ENCODE peak calls at places on chromosomes 1 and 21, in nine cellular contexts. B is astrocyte, H is endothelial cell of umbilical vein, A is keratinocyte, S is fibroblast of lung, C is neural progenitor cell, G is IMR-90, Y is trophoblast cell, Z is mesenchymal stem cell. Q is an unnamed sample. For H3K4me1, the result is how much of the 10 kb centered on the place peaks cover.

GRCh38 chr1:3531928-3532327 is 77.5 kb downstream of the ARHGEF16 start:
- DNase-seq in A (no peak), S (no peak), G (no peak), Y (no peak), C (no peak), Z (no peak), H (no peak), B (no peak), Q (no peak)

GRCh38 chr1:203048086-203048485 is 21.8 kb downstream of the PPFIA4 start:
- DNase-seq in Y (peak), Z (no peak), A (no peak), S (no peak), H (no peak), B (no peak), C (no peak), G (no peak), Q (no peak)

GRCh38 chr1:108141604-108142003 is 58.5 kb downstream of the SLC25A24 start:
- DNase-seq in Z (peak), A (peak), C (no peak), G (peak), B (no peak), H (no peak), Y (no peak), S (peak), Q (no peak)

GRCh38 chr1:228989992-228990827 is 254.9 kb downstream of the RHOU start:
- DNase-seq in H (peak), S (peak), Z (peak), B (no peak), A (no peak), Y (no peak), G (no peak), C (no peak), Q (no peak)

GRCh38 chr1:168752171-168752570 is 23.2 kb upstream of the DPT start:
- DNase-seq in G (no peak), Z (peak), Y (no peak), A (no peak), S (no peak), C (no peak), H (no peak), B (peak), Q (no peak)

GRCh38 chr1:77948841-77949424 is 29.9 kb downstream of the FUBP1 start:
- DNase-seq in S (peak), C (peak), Z (peak), G (peak), Y (no peak), B (peak), H (peak), A (no peak), Q (no peak)

GRCh38 chr1:118961156-118961555 is 27.0 kb downstream of the TBX15 start:
- DNase-seq in Y (no peak), A (no peak), C (no peak), S (no peak), Z (no peak), H (no peak), B (no peak), G (no peak), Q (no peak)

GRCh38 chr1:202069670-202070069 is 53.0 kb upstream of the GPR37L1 start:
- DNase-seq in B (no peak), H (no peak), C (no peak), S (no peak), G (no peak), A (no peak), Y (no peak), Z (no peak), Q (no peak)

GRCh38 chr1:197444754-197445153 is 176.7 kb downstream of the CRB1 start:
- DNase-seq in C (no peak), S (peak), H (no peak), G (peak), A (no peak), Z (peak), B (peak), Y (no peak), Q (no peak)

GRCh38 chr1:117534995-117535467 is 70.8 kb upstream of the TENT5C start:
- DNase-seq in Y (peak), A (peak), Z (peak), C (peak), S (peak), G (peak), B (peak), H (peak), Q (peak)

GRCh38 chr21:16563795-16564194 is 834.0 kb downstream of the USP25 start:
- DNase-seq in C (peak), S (no peak), H (peak), G (no peak), Z (no peak), Y (peak), B (peak), A (no peak), Q (peak)

GRCh38 chr1:150563340-150564038 is 14.3 kb downstream of the ADAMTSL4 start:
- DNase-seq in C (no peak), A (no peak), S (no peak), Z (peak), B (no peak), Y (no peak), G (peak), H (peak), Q (no peak)

GRCh38 chr1:15282810-15283474 is 35.9 kb downstream of the FHAD1 start:
- DNase-seq in Y (no peak), C (no peak), S (no peak), Z (no peak), A (no peak), G (no peak), B (no peak), H (no peak), Q (no peak)

GRCh38 chr1:151693057-151693651 is 23.4 kb downstream of the CELF3 start:
- DNase-seq in H (peak), Z (peak), B (peak), C (peak), Y (no peak), S (peak), A (no peak), G (peak), Q (no peak)

GRCh38 chr1:208528577-208529240 is 284.5 kb upstream of the PLXNA2 start:
- DNase-seq in H (no peak), A (no peak), C (no peak), Z (no peak), S (no peak), Y (no peak), G (no peak), B (no peak), Q (no peak)

GRCh38 chr1:239436286-239436685 is 49.9 kb downstream of the CHRM3 start:
- DNase-seq in A (no peak), B (no peak), G (no peak), H (no peak), Z (no peak), S (no peak), C (no peak), Y (no peak), Q (no peak)

DNA sequence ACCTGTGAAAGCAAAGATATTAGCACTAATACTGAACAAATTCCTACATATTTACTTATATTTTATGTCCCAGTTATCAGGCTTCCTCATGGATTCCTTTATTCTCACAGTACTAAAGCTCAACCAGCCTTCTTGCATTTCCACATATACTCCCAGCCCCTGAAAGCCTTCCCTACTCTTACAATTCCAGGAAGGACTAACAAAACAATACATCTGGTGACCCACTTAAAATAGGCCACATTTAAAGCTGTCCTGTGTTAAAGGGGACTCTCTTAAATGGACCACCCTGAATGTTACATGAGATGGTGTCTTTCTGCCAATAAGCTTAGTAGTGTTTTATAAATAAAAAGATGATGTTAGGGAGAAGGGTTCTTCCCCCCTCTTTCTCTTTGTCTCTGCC is 54.4 kb downstream of the NTMT2 start:
- DNase-seq in H (no peak), S (no peak), A (no peak), G (no peak), C (peak), Z (no peak), B (no peak), Y (no peak), Q (no peak)
- H3K9ac ChIP-seq in H (no peak), S (no peak), A (no peak), G (no peak), C (no peak), Z (peak), B (no peak), Y (no peak), Q (no peak)

GRCh38 chr1:226646026-226646869 is 92.8 kb downstream of the ITPKB start:
- DNase-seq in Z (no peak), C (no peak), G (no peak), H (no peak), S (peak), B (no peak), Y (peak), A (no peak), Q (no peak)
- H3K4me1 ChIP-seq in Z (under half), C (under half), G (under half), H (under half), S (under half), B (under half), Y (under half), A (under half), Q (under half)

GRCh38 chr21:45836268-45836655 is 145.3 kb upstream of the COL6A1 start:
- DNase-seq in Z (peak), A (no peak), G (peak), S (peak), C (no peak), H (no peak), Y (no peak), B (peak), Q (no peak)
- H3K9ac ChIP-seq in Z (no peak), A (no peak), G (no peak), S (no peak), C (no peak), H (no peak), Y (peak), B (no peak), Q (no peak)

DNA sequence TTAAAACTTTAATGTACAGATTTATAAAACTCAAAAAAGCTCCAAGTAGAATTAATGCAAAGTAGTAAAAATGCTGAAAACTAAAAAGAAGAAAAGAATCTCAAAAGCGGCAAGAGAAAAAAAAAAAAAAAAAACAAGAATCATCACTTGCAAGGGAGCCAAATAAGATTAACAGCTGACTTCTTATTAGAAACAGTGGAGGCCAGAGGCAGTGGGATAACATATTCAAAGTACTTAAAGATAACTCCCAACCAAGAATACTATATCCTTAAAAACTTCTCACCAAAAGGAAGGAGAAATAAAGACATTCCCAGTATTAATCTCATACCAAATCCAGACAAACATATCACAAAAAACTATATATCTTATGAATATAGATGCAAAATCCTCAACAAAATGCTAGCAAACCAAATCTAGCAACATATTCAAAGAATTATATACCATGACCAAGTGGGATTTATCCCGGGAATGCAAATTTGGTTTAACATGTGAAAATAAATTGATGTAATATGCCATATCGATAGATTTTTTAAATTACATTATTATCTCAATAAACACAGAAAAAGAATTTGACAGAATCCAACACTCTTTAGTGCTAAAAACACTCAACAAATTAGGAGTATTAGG is 62.7 kb downstream of the CAMK2N1 start:
- DNase-seq in C (no peak), Z (no peak), S (no peak), A (no peak), G (no peak), B (no peak), Y (no peak), H (no peak), Q (no peak)
- H3K4me1 ChIP-seq in C (under half), Z (under half), S (under half), A (under half), G (under half), B (under half), Y (under half), H (under half), Q (under half)

GRCh38 chr1:8457771-8458409 is 140.0 kb downstream of the SLC45A1 start:
- DNase-seq in Y (no peak), G (no peak), S (no peak), A (no peak), C (no peak), B (no peak), Z (no peak), H (no peak), Q (no peak)

GRCh38 chr1:8455700-8456305 is 137.9 kb downstream of the SLC45A1 start:
- DNase-seq in B (peak), G (peak), A (no peak), C (no peak), Z (peak), H (no peak), S (no peak), Y (no peak), Q (no peak)

GRCh38 chr1:8458607-8459006 is 140.7 kb downstream of the SLC45A1 start:
- DNase-seq in Z (no peak), A (no peak), S (no peak), G (no peak), H (no peak), Y (no peak), C (no peak), B (no peak), Q (no peak)

GRCh38 chr1:8456991-8457390 is 139.1 kb downstream of the SLC45A1 start:
- DNase-seq in S (no peak), C (no peak), B (no peak), A (no peak), Y (no peak), Z (no peak), G (no peak), H (peak), Q (no peak)

DNA sequence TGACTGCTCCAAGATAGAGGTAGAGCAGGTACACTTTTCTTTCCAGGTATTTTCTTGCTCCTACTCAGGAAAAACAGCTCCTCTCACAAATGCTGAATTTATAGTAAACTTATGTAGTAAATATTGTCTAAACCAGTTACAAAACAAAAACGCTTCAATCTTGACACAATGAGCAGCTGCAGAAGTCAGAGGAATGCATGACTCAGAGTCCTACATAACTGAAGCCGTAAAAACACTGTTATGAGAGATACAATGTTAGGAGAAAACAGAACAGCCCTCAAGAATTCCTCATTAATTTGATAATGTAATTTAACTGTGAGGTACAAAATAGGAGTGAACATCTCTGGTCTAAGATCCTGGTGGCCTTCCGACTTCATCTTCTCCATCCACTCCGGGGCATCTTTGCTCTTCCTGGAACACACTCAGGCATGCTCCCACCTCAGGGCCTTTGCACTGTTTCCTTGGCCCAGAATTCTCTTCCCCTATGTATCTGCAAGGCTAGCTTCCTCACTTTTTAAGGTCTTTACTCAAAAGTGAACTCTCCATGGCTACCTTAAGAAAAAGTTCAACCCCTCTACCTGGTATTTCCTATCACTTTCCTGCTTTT is 138.5 kb downstream of the SLC45A1 start:
- DNase-seq in C (no peak), A (no peak), B (peak), Z (peak), S (peak), Y (no peak), H (peak), G (peak), Q (no peak)
- H3K9ac ChIP-seq in C (no peak), A (peak), B (peak), Z (peak), S (no peak), Y (no peak), H (peak), G (peak), Q (no peak)

DNA sequence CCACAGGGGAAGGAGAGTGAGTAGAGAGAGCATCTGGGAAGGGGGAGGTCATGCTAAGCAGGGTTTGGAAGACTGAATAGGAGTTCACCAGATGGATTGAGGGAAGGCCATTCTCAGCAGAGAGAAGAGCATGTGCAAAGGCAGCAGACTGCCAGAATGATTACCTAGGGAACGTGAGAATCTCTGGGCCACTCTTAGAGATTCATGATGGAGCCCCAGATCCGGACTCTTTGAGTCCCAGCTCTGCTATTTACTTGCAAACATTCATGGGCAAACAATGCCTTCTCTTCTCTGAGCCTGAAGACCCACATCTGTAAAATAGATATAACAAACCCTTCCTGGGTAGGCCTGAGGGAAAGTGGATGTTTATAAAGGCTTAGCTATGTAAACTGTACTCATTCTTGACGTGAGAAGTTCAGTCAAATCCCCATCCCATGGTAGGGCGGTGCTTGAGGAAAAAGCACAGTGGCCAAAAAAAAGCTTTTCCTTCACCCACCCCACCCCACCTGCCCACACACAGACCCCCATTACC is 3.0 kb upstream of the SLC2A1 start:
- DNase-seq in G (peak), C (no peak), H (no peak), S (peak), Y (no peak), A (no peak), B (no peak), Z (peak), Q (no peak)
- H3K4me1 ChIP-seq in G (under half), C (under half), H (under half), S (under half), Y (under half), A (under half), B (under half), Z (under half), Q (under half)

GRCh38 chr1:4624141-4624715 is 30.2 kb upstream of the AJAP1 start:
- DNase-seq in Z (no peak), H (no peak), C (no peak), G (no peak), A (no peak), B (no peak), Y (no peak), S (no peak), Q (no peak)
- H3K9ac ChIP-seq in Z (no peak), H (no peak), C (no peak), G (no peak), A (no peak), B (no peak), Y (no peak), S (no peak), Q (no peak)

GRCh38 chr1:1599030-1599916 is 662 bp downstream of the FNDC10 start:
- DNase-seq in Y (no peak), A (no peak), Z (peak), C (peak), G (peak), H (no peak), B (no peak), S (no peak), Q (no peak)
- H3K4me1 ChIP-seq in Y (under half), A (under half), Z (under half), C (under half), G (under half), H (under half), B (under half), S (under half), Q (under half)

GRCh38 chr1:51660570-51660969 is 43.7 kb downstream of the OSBPL9 start:
- DNase-seq in A (no peak), Z (no peak), B (no peak), Y (no peak), H (no peak), G (no peak), S (no peak), C (no peak), Q (no peak)

GRCh38 chr1:51664412-51665240 is 47.7 kb downstream of the OSBPL9 start:
- DNase-seq in A (no peak), S (peak), Y (no peak), B (peak), C (no peak), G (peak), Z (peak), H (no peak), Q (no peak)

GRCh38 chr1:51663105-51663504 is 46.2 kb downstream of the OSBPL9 start:
- DNase-seq in Y (no peak), H (no peak), C (no peak), A (no peak), S (no peak), B (peak), G (peak), Z (no peak), Q (no peak)

GRCh38 chr1:51663721-51664120 is 46.8 kb downstream of the OSBPL9 start:
- DNase-seq in G (no peak), Z (no peak), H (no peak), Y (no peak), B (no peak), S (no peak), C (no peak), A (no peak), Q (no peak)

GRCh38 chr1:51661081-51661518 is 44.2 kb downstream of the OSBPL9 start:
- DNase-seq in C (no peak), A (no peak), H (peak), S (peak), Z (peak), Y (peak), B (peak), G (peak), Q (no peak)
- H3K9ac ChIP-seq in C (no peak), A (no peak), H (peak), S (no peak), Z (peak), Y (no peak), B (peak), G (no peak), Q (no peak)